ENCODE peak calls at places on chromosomes 5 and 9, in four cellular contexts. I is HepG2, F is GM12892, N is K562. K is an unnamed sample.

GRCh38 chr5:2529371-2530100 is 221.9 kb downstream of the IRX2 start:
- DNase-seq in I (no peak), F (no peak), N (no peak), K (no peak)

GRCh38 chr5:150138551-150139265 is 16.9 kb downstream of the PDGFRB start:
- DNase-seq in F (no peak), I (peak), N (no peak), K (no peak)

GRCh38 chr5:107430077-107430625 is 240.6 kb downstream of the EFNA5 start:
- DNase-seq in F (no peak), I (no peak), N (no peak), K (no peak)

GRCh38 chr9:89412951-89413350 is 85.0 kb downstream of the SEMA4D start:
- DNase-seq in N (no peak), I (no peak), F (no peak), K (no peak)

GRCh38 chr5:6721442-6721841 is 8.2 kb downstream of the TENT4A start:
- DNase-seq in N (peak), F (no peak), I (no peak), K (no peak)

GRCh38 chr5:98101131-98101530 is 672.3 kb upstream of the RGMB start:
- DNase-seq in I (no peak), N (no peak), F (no peak), K (no peak)

GRCh38 chr9:93084471-93084881 is 11.5 kb upstream of the CARD19 start:
- DNase-seq in I (no peak), F (no peak), N (no peak), K (no peak)

GRCh38 chr5:4977421-4977820 is 162.7 kb upstream of the ADAMTS16 start:
- DNase-seq in I (no peak), F (no peak), N (no peak), K (no peak)

GRCh38 chr5:58184910-58185309 is 275.0 kb downstream of the PLK2 start:
- DNase-seq in N (no peak), I (no peak), F (no peak), K (no peak)

GRCh38 chr9:692636-693459 is 148.6 kb upstream of the DMRT1 start:
- DNase-seq in I (peak), N (no peak), F (no peak), K (no peak)

GRCh38 chr5:130476325-130476724 is 572.1 kb downstream of the CHSY3 start:
- DNase-seq in F (no peak), N (no peak), I (no peak), K (no peak)

GRCh38 chr9:126806336-126806735 is 1.5 kb downstream of the ZBTB43 start:
- DNase-seq in F (no peak), I (no peak), N (no peak), K (no peak)

GRCh38 chr5:91283326-91283725 is 99.8 kb downstream of the ARRDC3 start:
- DNase-seq in I (no peak), N (no peak), F (no peak), K (no peak)

GRCh38 chr5:142821733-142822487 is 51.7 kb downstream of the ARHGAP26 start:
- DNase-seq in F (no peak), I (peak), N (no peak), K (no peak)

GRCh38 chr5:911601-912000 is 18.9 kb downstream of the TRIP13 start:
- DNase-seq in F (no peak), I (no peak), N (no peak), K (no peak)

GRCh38 chr5:99879791-99880511 is 655.2 kb upstream of the FAM174A start:
- DNase-seq in N (no peak), F (no peak), I (no peak), K (no peak)

GRCh38 chr5:125042243-125042887 is 295.9 kb upstream of the ZNF608 start:
- DNase-seq in F (no peak), I (no peak), N (no peak), K (no peak)

GRCh38 chr5:104635216-104635615 is 1072.6 kb upstream of the NUDT12 start:
- DNase-seq in F (no peak), I (no peak), N (no peak), K (no peak)

GRCh38 chr5:119515192-119515591 is 62.9 kb downstream of the HSD17B4 start:
- DNase-seq in F (no peak), N (no peak), I (no peak), K (no peak)

GRCh38 chr5:143476601-143477211 is 73.2 kb upstream of the NR3C1 start:
- DNase-seq in N (no peak), I (no peak), F (no peak), K (no peak)

GRCh38 chr5:407051-407450 is 35.9 kb upstream of the EXOC3 start:
- DNase-seq in F (no peak), I (no peak), N (no peak), K (no peak)

GRCh38 chr9:99451121-99451606 is 229.1 kb downstream of the SEC61B start:
- DNase-seq in F (no peak), I (no peak), N (no peak), K (no peak)

GRCh38 chr9:21144620-21145019 is 3.0 kb upstream of the IFNW1 start:
- DNase-seq in F (no peak), I (no peak), N (no peak), K (no peak)

GRCh38 chr5:15249152-15249551 is 250.8 kb upstream of the FBXL7 start:
- DNase-seq in F (no peak), N (no peak), I (no peak), K (no peak)

GRCh38 chr9:70618784-70619183 is 204.3 kb upstream of the KLF9 start:
- DNase-seq in F (no peak), N (no peak), I (no peak), K (no peak)

GRCh38 chr5:76337949-76338589 is 65.0 kb upstream of the IQGAP2 start:
- DNase-seq in F (peak), I (peak), N (peak), K (peak)

GRCh38 chr9:104982543-104982942 is 54.6 kb upstream of the ABCA1 start:
- DNase-seq in I (no peak), F (no peak), N (no peak), K (no peak)

GRCh38 chr5:128154943-128155342 is 71.4 kb downstream of the SLC12A2 start:
- DNase-seq in F (no peak), I (no peak), N (no peak), K (no peak)

GRCh38 chr9:70114898-70115297 is 71.2 kb downstream of the MAMDC2 start:
- DNase-seq in N (no peak), F (no peak), I (no peak), K (no peak)

GRCh38 chr5:88556415-88556814 is 287.8 kb upstream of the TMEM161B start:
- DNase-seq in F (no peak), N (no peak), I (no peak), K (no peak)

GRCh38 chr9:36866840-36867239 is 167.2 kb downstream of the PAX5 start:
- DNase-seq in N (peak), I (peak), F (no peak), K (no peak)

GRCh38 chr5:159091596-159091995 is 8.1 kb downstream of the EBF1 start:
- DNase-seq in F (no peak), I (no peak), N (no peak), K (no peak)

GRCh38 chr5:127001621-127002296 is 28.6 kb downstream of the MARCHF3 start:
- DNase-seq in F (no peak), I (no peak), N (no peak), K (no peak)

GRCh38 chr5:139839416-139839815 is 43.8 kb downstream of the PSD2 start:
- DNase-seq in N (no peak), I (no peak), F (no peak), K (no peak)

GRCh38 chr9:104009853-104010252 is 84.3 kb upstream of the SMC2 start:
- DNase-seq in N (no peak), F (no peak), I (no peak), K (no peak)

GRCh38 chr9:137055385-137056364 is 1.8 kb upstream of the ENTPD2 start:
- DNase-seq in N (no peak), I (peak), F (no peak), K (no peak)
- TF ChIP-seq TAF1 in N (no peak), I (peak), F (no peak), K (no peak)

DNA sequence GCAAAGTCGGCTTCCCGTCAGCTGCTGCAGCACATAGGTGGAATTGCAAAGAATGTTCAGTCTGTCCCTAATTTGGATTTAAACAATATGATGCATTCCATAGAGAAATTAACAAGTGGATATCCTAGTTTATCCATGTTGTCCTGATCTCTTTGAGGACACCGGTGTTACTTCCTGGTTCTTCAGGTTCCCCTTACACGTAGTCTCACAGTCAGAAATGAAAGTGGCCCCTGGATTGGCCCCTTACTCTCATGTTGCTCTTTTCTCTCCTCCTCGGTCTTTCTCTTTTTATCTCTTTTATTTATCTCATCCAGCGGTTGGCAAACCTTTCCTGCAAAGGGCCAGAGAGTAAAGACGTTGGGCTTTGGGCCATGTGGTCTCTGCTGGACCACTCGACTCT is 265.1 kb downstream of the GAS1 start:
- DNase-seq in F (no peak), N (no peak), I (no peak), K (no peak)
- TF ChIP-seq TAF1 in F (no peak), N (no peak), I (no peak), K (no peak)

GRCh38 chr5:146034127-146034526 is 71.2 kb downstream of the PLAC8L1 start:
- DNase-seq in F (no peak), I (no peak), N (no peak), K (no peak)
- TF ChIP-seq TAF1 in F (no peak), I (no peak), N (no peak), K (no peak)

GRCh38 chr5:39200081-39200480 is 19.3 kb downstream of the FYB1 start:
- DNase-seq in I (no peak), F (no peak), N (no peak), K (no peak)
- TF ChIP-seq TAF1 in I (no peak), F (no peak), N (no peak), K (no peak)

DNA sequence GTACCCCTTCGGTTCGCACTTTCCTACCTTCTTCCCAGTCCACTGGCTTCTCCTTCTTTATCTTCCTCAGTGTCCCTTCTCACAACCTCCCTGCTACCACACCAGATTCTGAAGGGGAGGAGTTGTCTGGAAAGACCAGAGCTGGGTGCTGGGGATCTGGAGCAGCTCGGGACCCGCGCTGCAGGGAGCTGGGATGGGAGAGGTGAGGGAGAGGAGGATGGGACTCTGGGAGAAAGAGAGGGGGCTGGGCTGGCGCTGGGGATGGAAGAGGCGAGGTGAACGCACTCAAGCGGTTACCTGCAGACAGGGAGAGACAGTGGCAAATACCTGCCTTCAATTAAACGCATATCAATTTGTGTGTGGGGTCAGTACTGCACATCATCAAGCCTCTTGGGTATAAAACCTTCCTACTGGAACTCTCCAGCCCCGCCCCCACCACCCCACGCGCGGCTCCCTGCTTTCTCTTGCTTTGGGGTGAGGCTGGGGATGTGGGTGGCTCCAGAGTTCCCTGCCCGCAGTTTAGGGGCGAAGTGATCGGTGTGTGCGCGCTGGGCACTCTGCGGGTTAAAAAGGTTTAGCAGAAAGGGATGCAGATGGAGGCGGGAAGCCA is 1.1 kb upstream of the PAM start:
- DNase-seq in N (no peak), I (no peak), F (peak), K (no peak)
- TF ChIP-seq TAF1 in N (no peak), I (no peak), F (no peak), K (no peak)

GRCh38 chr5:42591026-42591425 is 165.6 kb upstream of the CCDC152 start:
- DNase-seq in F (no peak), N (no peak), I (no peak), K (no peak)
- TF ChIP-seq TAF1 in F (no peak), N (no peak), I (no peak), K (no peak)